ENCODE peak calls at places on chromosomes 12 and 14, in nine cellular contexts. U, M, J, Q, D, Z, T, V and H are unnamed samples.

GRCh38 chr12:1612196-1612595 is 16.8 kb upstream of the WNT5B start:
- DNase-seq in M (no peak), Z (no peak), J (no peak), T (no peak), Q (no peak), D (no peak), U (peak), V (no peak), H (no peak)

GRCh38 chr14:85088231-85088630 is 441.7 kb upstream of the FLRT2 start:
- DNase-seq in Q (no peak), V (no peak), T (no peak), M (no peak), U (peak), J (no peak), Z (no peak), D (no peak), H (no peak)

GRCh38 chr12:68771223-68771925 is 25.4 kb downstream of the SLC35E3 start:
- DNase-seq in V (no peak), M (no peak), U (no peak), Z (no peak), J (no peak), D (no peak), T (no peak), Q (no peak), H (no peak)

GRCh38 chr14:60819575-60819974 is 85.0 kb downstream of the MNAT1 start:
- DNase-seq in J (no peak), T (no peak), U (no peak), V (no peak), Z (no peak), M (no peak), Q (no peak), D (no peak), H (no peak)

GRCh38 chr14:104019806-104020205 is 65.7 kb upstream of the ASPG start:
- DNase-seq in U (no peak), M (no peak), Q (no peak), D (no peak), J (no peak), V (no peak), T (no peak), Z (no peak), H (no peak)

GRCh38 chr12:1806301-1807106 is 13.9 kb upstream of the LRTM2 start:
- DNase-seq in Q (peak), D (no peak), Z (no peak), T (no peak), V (no peak), U (no peak), J (peak), M (no peak), H (no peak)

GRCh38 chr14:74299061-74299545 is 3.6 kb downstream of the ABCD4 start:
- DNase-seq in V (no peak), Z (no peak), T (no peak), J (no peak), Q (no peak), M (peak), U (no peak), D (no peak), H (no peak)

GRCh38 chr14:68124885-68125731 is 305.5 kb downstream of the RAD51B start:
- DNase-seq in J (no peak), Z (no peak), U (peak), Q (no peak), D (no peak), M (no peak), V (no peak), T (no peak), H (no peak)

GRCh38 chr14:55583942-55584468 is 4.0 kb downstream of the KTN1 start:
- DNase-seq in M (no peak), T (no peak), Q (no peak), D (no peak), U (peak), J (no peak), V (no peak), Z (no peak), H (no peak)

GRCh38 chr12:116592116-116592637 is 33.0 kb downstream of the MAP1LC3B2 start:
- DNase-seq in Q (peak), J (peak), T (peak), V (no peak), Z (no peak), D (no peak), U (no peak), M (peak), H (no peak)

GRCh38 chr14:64942531-64943111 is at the start of gene GPX2:
- DNase-seq in V (no peak), Q (peak), D (no peak), M (peak), J (peak), T (no peak), Z (no peak), U (no peak), H (no peak)

GRCh38 chr14:101492716-101493115 is 68.6 kb upstream of the DIO3 start:
- DNase-seq in D (no peak), Z (no peak), T (peak), V (peak), M (no peak), Q (no peak), U (no peak), J (no peak), H (no peak)

GRCh38 chr12:29796823-29797263 is 13.1 kb upstream of the TMTC1 start:
- DNase-seq in D (no peak), V (no peak), Z (peak), M (peak), U (peak), T (no peak), Q (no peak), J (no peak), H (no peak)

GRCh38 chr12:12748051-12748450 is 30.9 kb downstream of the CDKN1B start:
- DNase-seq in V (no peak), J (no peak), U (no peak), Z (no peak), Q (no peak), D (no peak), M (no peak), T (no peak), H (no peak)

GRCh38 chr14:95683793-95684192 is 2.4 kb upstream of the TCL1B start:
- DNase-seq in J (peak), U (no peak), Z (peak), M (peak), D (no peak), Q (peak), V (no peak), T (no peak), H (peak)

GRCh38 chr12:67069451-67070306 is 199.5 kb upstream of the CAND1 start:
- DNase-seq in D (no peak), U (no peak), T (peak), Q (peak), V (peak), J (peak), M (peak), Z (peak), H (peak)
- TF ChIP-seq CTCF in D (no peak), U (no peak), T (no peak), Q (no peak), V (no peak), J (no peak), M (no peak), Z (peak), H (no peak)

GRCh38 chr12:52381206-52381605 is 4.2 kb downstream of the KRT84 start:
- DNase-seq in J (peak), Q (no peak), T (no peak), Z (no peak), U (no peak), M (no peak), D (no peak), V (no peak), H (no peak)

GRCh38 chr12:52382854-52383253 is 2.6 kb downstream of the KRT84 start:
- DNase-seq in U (no peak), V (no peak), J (no peak), D (no peak), T (no peak), Z (no peak), M (no peak), Q (no peak), H (no peak)

GRCh38 chr12:52378091-52378490 is 7.4 kb downstream of the KRT84 start:
- DNase-seq in D (no peak), Z (no peak), J (no peak), V (no peak), T (no peak), U (no peak), Q (no peak), M (no peak), H (no peak)

GRCh38 chr12:52379536-52379935 is 5.9 kb downstream of the KRT84 start:
- DNase-seq in M (no peak), D (no peak), J (no peak), V (no peak), U (no peak), T (no peak), Z (no peak), Q (no peak), H (no peak)

DNA sequence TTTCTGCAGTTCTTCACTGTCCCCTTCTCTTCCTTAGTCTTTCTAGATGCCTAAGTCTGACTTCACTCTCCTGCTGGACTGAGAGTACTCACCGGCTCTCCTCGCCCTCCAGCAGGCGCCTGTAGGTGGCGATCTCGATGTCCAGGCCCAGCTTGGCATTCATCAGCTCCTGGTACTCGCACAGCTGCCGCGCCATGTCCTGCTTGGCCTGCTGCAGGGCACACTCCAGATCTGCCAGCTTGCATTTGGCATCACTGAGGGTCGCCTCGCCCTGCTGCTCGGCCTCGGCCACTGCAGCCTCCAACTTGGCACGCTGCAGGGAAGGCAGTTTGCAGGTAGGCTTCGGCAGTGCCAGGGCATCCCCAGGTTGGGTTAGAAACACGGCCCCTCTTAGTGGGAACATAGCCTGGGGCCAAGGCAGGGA is 5.2 kb downstream of the KRT84 start:
- DNase-seq in U (peak), J (peak), D (no peak), M (peak), T (no peak), Z (peak), Q (peak), V (peak), H (no peak)
- TF ChIP-seq CTCF in U (peak), J (no peak), D (no peak), M (peak), T (no peak), Z (peak), Q (no peak), V (peak), H (peak)

GRCh38 chr12:5070090-5070489 is 26.4 kb downstream of the KCNA5 start:
- DNase-seq in D (no peak), Q (no peak), V (no peak), T (no peak), M (no peak), U (no peak), J (no peak), Z (no peak), H (no peak)

GRCh38 chr12:5072326-5072725 is 28.6 kb downstream of the KCNA5 start:
- DNase-seq in J (no peak), V (no peak), M (no peak), T (no peak), Q (no peak), U (no peak), Z (no peak), D (no peak), H (no peak)

GRCh38 chr12:5073054-5073453 is 29.4 kb downstream of the KCNA5 start:
- DNase-seq in U (no peak), M (no peak), Z (no peak), T (no peak), D (no peak), V (no peak), J (no peak), Q (no peak), H (no peak)

GRCh38 chr12:5073838-5074237 is 30.2 kb downstream of the KCNA5 start:
- DNase-seq in Z (peak), Q (no peak), D (no peak), V (no peak), U (peak), J (no peak), T (no peak), M (no peak), H (no peak)

GRCh38 chr12:5071496-5071895 is 27.8 kb downstream of the KCNA5 start:
- DNase-seq in T (no peak), J (no peak), Z (no peak), D (no peak), Q (no peak), U (no peak), M (no peak), V (no peak), H (no peak)
- TF ChIP-seq CTCF in T (no peak), J (no peak), Z (peak), D (no peak), Q (no peak), U (no peak), M (no peak), V (no peak), H (no peak)

DNA sequence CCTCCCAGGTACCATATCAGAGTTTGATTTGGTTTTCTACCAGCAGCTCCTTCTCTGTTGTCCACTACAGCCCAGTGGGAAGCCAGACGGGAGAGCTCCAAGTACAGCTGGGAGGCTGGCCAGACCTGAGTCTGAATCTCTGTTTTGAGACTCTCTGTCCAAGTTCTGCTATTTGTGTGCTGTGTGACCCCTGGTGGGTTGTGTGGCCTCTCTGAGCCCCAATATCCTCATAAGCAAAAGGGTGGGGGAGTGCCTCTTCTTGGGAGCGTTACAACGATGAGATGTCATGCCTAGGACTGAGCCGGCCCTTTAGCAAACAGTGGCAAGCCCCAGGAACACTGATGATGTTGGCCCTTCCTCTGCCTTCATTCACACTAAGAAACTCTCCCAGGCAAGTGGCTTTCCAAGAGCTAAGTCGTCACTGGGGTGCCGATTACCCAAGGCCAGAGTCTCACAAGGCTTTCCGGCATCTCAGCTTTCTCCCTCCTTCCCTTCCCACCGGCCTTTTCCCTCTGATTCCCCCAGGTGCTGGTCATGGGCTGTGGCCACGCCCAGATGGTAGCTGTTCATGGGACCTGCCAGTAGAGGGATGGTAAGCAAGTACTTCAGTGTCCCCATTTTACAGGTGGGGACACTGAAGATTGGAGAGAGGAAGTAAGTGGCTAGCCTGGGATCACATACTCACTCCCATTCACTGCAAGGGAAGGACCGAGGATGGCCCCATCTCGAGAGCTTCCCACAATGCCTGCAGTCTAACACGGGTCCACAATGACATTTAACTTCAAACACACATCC is 47.7 kb downstream of the BCL11B start:
- DNase-seq in V (no peak), Q (no peak), M (no peak), T (no peak), D (no peak), U (no peak), J (peak), Z (no peak), H (no peak)
- TF ChIP-seq CTCF in V (no peak), Q (no peak), M (no peak), T (no peak), D (no peak), U (no peak), J (no peak), Z (peak), H (no peak)

DNA sequence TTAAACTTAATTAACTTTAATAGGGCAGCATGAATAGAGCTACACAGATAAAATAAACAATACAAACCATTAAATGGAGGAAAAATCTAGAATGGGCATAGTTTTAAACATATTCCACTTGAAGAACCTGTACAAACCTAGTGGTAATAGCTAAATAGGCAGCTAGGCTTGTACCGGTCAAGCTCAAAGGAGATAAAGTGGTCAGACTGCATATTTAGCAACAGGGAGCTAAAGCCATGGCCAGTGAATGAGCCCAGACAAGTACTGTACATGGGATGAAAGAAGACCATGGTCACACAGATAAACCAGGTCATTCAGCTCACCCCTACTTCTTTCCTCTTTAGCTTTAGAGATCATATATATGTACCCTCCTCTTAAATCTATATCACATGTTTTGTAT is 186.6 kb upstream of the KRR1 start:
- DNase-seq in Z (no peak), V (no peak), Q (no peak), D (no peak), J (no peak), T (no peak), M (no peak), U (no peak), H (no peak)
- TF ChIP-seq CTCF in Z (no peak), V (no peak), Q (no peak), D (no peak), J (no peak), T (no peak), M (no peak), U (peak), H (no peak)

GRCh38 chr12:107955966-107956643 is 173.0 kb upstream of the WSCD2 start:
- DNase-seq in Z (no peak), U (no peak), J (no peak), T (no peak), V (no peak), Q (no peak), D (no peak), M (no peak), H (no peak)
- TF ChIP-seq CTCF in Z (no peak), U (no peak), J (no peak), T (no peak), V (no peak), Q (no peak), D (no peak), M (no peak), H (no peak)

GRCh38 chr12:62846506-62846905 is 88.4 kb downstream of the PPM1H start:
- DNase-seq in J (no peak), T (no peak), M (no peak), U (peak), Z (no peak), V (no peak), D (no peak), Q (no peak), H (no peak)

GRCh38 chr12:62844915-62845314 is 90.0 kb downstream of the PPM1H start:
- DNase-seq in D (no peak), Z (no peak), U (no peak), M (no peak), T (no peak), Q (no peak), J (no peak), V (no peak), H (no peak)

GRCh38 chr12:62847709-62848108 is 87.2 kb downstream of the PPM1H start:
- DNase-seq in Z (no peak), V (no peak), M (no peak), T (no peak), D (no peak), J (no peak), Q (no peak), U (peak), H (no peak)

GRCh38 chr12:62849398-62849797 is 85.6 kb downstream of the PPM1H start:
- DNase-seq in M (no peak), V (no peak), Q (no peak), Z (no peak), J (no peak), D (no peak), U (no peak), T (no peak), H (no peak)

DNA sequence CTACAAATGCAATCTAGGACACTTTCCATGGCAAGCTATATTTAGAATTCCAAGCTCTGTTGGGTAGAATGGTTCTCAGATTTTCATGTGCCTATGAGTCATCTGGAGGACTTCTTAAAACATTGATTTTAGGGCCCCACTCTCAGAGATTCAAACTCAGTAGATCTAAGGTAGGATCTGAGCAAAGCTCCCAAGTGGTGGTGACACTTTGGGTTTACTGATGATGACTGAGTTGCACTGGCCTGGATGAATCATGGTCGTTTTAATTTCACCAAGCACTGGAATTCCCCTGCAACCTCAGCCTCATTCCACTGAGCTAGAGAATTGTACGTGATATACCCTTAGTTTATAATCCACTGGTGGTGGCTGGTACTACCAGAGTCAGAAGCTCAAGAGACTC is 86.5 kb downstream of the PPM1H start:
- DNase-seq in U (peak), D (no peak), Z (no peak), J (no peak), T (no peak), Q (no peak), V (no peak), M (no peak), H (no peak)
- TF ChIP-seq CTCF in U (no peak), D (no peak), Z (no peak), J (no peak), T (no peak), Q (no peak), V (no peak), M (no peak), H (no peak)

DNA sequence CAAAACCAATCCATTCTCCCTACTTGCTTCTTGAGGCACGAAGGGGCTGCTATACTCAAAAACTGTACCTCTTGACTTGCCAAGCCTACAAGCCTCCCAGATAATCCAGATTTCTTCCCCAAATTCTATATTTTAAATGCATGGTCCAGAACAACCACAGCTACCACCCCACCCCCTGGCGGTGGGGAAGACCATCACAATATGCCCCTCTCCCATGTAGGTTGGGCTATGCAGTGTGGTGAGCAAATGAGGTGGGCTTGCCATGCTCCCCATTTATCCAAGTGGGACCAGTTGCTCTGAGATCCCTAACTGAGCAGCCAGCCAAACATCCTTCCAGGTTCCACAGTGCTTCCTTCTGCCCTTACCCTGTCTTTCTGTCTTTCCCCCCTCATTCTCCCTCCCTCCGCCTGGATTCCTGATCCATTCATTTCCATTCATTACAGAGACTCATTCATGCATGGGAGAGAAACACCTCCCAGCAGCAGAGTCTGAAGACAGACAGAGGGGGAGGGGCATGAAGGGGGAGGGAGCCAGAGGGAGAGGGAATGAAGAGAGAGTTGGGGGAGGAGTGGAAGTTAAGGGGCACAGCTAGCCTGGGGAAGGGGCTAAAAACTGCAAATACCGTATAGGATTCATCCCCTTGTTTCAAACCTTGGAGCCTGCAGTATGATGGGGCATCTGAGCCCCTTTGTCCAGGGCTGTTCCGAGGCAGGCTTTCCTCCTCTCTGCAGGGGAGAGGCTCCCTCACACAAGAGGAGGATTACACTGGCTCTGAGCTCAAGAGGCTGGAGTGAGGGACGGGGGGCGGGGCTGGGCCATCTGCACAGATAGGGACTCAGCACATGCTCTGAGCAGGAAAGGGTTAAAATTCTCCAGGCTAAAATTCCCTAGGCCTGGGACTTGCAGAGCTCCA is 4.4 kb downstream of the ZNF219 start:
- DNase-seq in Z (peak), Q (no peak), D (no peak), T (peak), M (peak), U (no peak), J (no peak), V (peak), H (peak)
- TF ChIP-seq CTCF in Z (peak), Q (no peak), D (no peak), T (no peak), M (no peak), U (peak), J (no peak), V (peak), H (no peak)

GRCh38 chr12:67019070-67019469 is 250.1 kb upstream of the CAND1 start:
- DNase-seq in J (no peak), V (no peak), T (no peak), M (no peak), U (peak), Z (peak), D (no peak), Q (no peak), H (no peak)

GRCh38 chr12:67014642-67015041 is 254.5 kb upstream of the CAND1 start:
- DNase-seq in T (no peak), Q (no peak), V (no peak), U (no peak), Z (no peak), M (no peak), J (no peak), D (no peak), H (no peak)

GRCh38 chr12:67018105-67018504 is 251.1 kb upstream of the CAND1 start:
- DNase-seq in T (no peak), U (no peak), Z (peak), M (no peak), Q (no peak), J (no peak), V (no peak), D (no peak), H (no peak)
- TF ChIP-seq CTCF in T (no peak), U (no peak), Z (peak), M (no peak), Q (no peak), J (no peak), V (no peak), D (no peak), H (no peak)